ENCODE peak calls at places on chromosome 18, in seven cellular contexts. K is RWPE1, J is left ventricle myocardium inferior, D is progenitor cell of endocrine pancreas, U is RPMI7951, N is nephron progenitor cell, O is H9. R is an unnamed sample.

GRCh38 chr18:78049281-78049680 is 799.6 kb downstream of the GALR1 start:
- DNase-seq in O (no peak), U (no peak), N (no peak), J (no peak), K (no peak), D (no peak), R (no peak)

GRCh38 chr18:73980289-73980979 is 167.2 kb downstream of the FBXO15 start:
- DNase-seq in D (no peak), O (peak; percentile 60), J (no peak), N (peak; percentile 65), U (peak; percentile 72), K (peak; percentile 14), R (no peak)

GRCh38 chr18:58135806-58136331 is 91.8 kb downstream of the NEDD4L start:
- DNase-seq in O (peak; percentile 71), N (peak; percentile 57), U (peak; percentile 65), D (peak; percentile 27), K (peak; percentile 44), J (no peak), R (peak; percentile 66)

GRCh38 chr18:34880882-34881852 is 160.0 kb upstream of the MAPRE2 start:
- DNase-seq in D (no peak), O (no peak), K (no peak), J (no peak), U (peak; percentile 10), N (no peak), R (no peak)

GRCh38 chr18:47983946-47984345 is 53.5 kb upstream of the SMAD2 start:
- DNase-seq in D (no peak), O (no peak), N (no peak), K (no peak), U (no peak), J (no peak), R (peak; percentile 89)

GRCh38 chr18:67484458-67484857 is 32.1 kb downstream of the DSEL start:
- DNase-seq in K (no peak), O (no peak), N (no peak), D (no peak), U (no peak), J (no peak), R (no peak)

GRCh38 chr18:42183746-42184145 is 228.7 kb downstream of the PIK3C3 start:
- DNase-seq in D (no peak), O (no peak), J (no peak), K (peak; percentile 34), N (no peak), U (peak; percentile 94), R (no peak)

GRCh38 chr18:48893559-48894265 is 57.1 kb downstream of the SMAD7 start:
- DNase-seq in N (no peak), K (no peak), J (no peak), D (no peak), O (no peak), U (no peak), R (no peak)

GRCh38 chr18:30406728-30407127 is 635.8 kb downstream of the DSC3 start:
- DNase-seq in J (no peak), U (no peak), N (no peak), O (no peak), K (no peak), D (no peak), R (no peak)

GRCh38 chr18:9722691-9723090 is 14.6 kb downstream of the RAB31 start:
- DNase-seq in N (no peak), O (no peak), J (no peak), U (no peak), D (no peak), K (no peak), R (peak; percentile 22)

GRCh38 chr18:45837283-45838070 is 12.0 kb downstream of the SIGLEC15 start:
- DNase-seq in N (peak; percentile 78), K (no peak), D (peak; percentile 46), O (peak; percentile 81), J (peak; percentile 50), U (no peak), R (no peak)

GRCh38 chr18:70132999-70133398 is 72.5 kb downstream of the RTTN start:
- DNase-seq in U (peak; percentile 44), K (no peak), J (no peak), O (no peak), N (no peak), D (no peak), R (peak; percentile 11)

GRCh38 chr18:11909597-11910026 is 1.5 kb upstream of the MPPE1 start:
- DNase-seq in O (no peak), J (no peak), U (no peak), N (no peak), K (peak; percentile 47), D (no peak), R (peak; percentile 9)

GRCh38 chr18:40987581-40987980 is 967.5 kb upstream of the PIK3C3 start:
- DNase-seq in D (no peak), J (no peak), K (no peak), O (no peak), U (no peak), N (no peak), R (no peak)

GRCh38 chr18:10351221-10351795 is 103.1 kb upstream of the APCDD1 start:
- DNase-seq in O (no peak), K (no peak), D (no peak), N (no peak), J (no peak), U (no peak), R (no peak)

GRCh38 chr18:48490641-48491040 is 48.2 kb upstream of the CTIF start:
- DNase-seq in D (no peak), O (no peak), N (no peak), J (no peak), U (no peak), K (no peak), R (no peak)

GRCh38 chr18:76923485-76924085 is 101.2 kb downstream of the ZNF236 start:
- DNase-seq in O (peak; percentile 65), D (no peak), U (peak; percentile 13), N (peak; percentile 47), K (no peak), J (no peak), R (peak; percentile 2)

GRCh38 chr18:40055262-40055661 is 1899.8 kb upstream of the PIK3C3 start:
- DNase-seq in K (peak; percentile 4), N (no peak), O (no peak), D (no peak), J (no peak), U (no peak), R (no peak)

GRCh38 chr18:41642756-41643155 is 312.3 kb upstream of the PIK3C3 start:
- DNase-seq in J (no peak), K (no peak), D (no peak), O (no peak), N (no peak), U (no peak), R (no peak)

GRCh38 chr18:26746284-26747130 is 119.0 kb downstream of the AQP4 start:
- DNase-seq in D (no peak), N (no peak), U (peak; percentile 58), J (no peak), O (no peak), K (peak; percentile 22), R (no peak)

GRCh38 chr18:22143347-22144340 is 25.7 kb upstream of the GATA6 start:
- DNase-seq in D (no peak), J (no peak), U (no peak), N (no peak), K (no peak), O (no peak), R (no peak)

GRCh38 chr18:37567061-37567993 is 1.7 kb upstream of the CELF4 start:
- DNase-seq in D (no peak), N (peak; percentile 22), J (no peak), U (no peak), O (no peak), K (no peak), R (peak; percentile 37)

GRCh38 chr18:49193896-49194295 is 243.1 kb upstream of the SMAD7 start:
- DNase-seq in K (no peak), J (no peak), O (no peak), N (no peak), D (no peak), U (no peak), R (no peak)

GRCh38 chr18:48844271-48844670 is 106.5 kb downstream of the SMAD7 start:
- DNase-seq in J (no peak), U (peak; percentile 60), D (no peak), O (no peak), K (no peak), N (no peak), R (no peak)

R was measured in G401.